ENCODE peak calls at places on chromosomes 11 and 22, in six cellular contexts. T is SK-N-SH, X is A549, K is HCT116, U is H1, H is WTC11. P is an unnamed sample.

GRCh38 chr11:78722786-78723185 is 148.1 kb upstream of the NARS2 start:
- DNase-seq in T (no peak), X (no peak), K (no peak), U (no peak), H (no peak), P (no peak)

GRCh38 chr11:47161134-47161854 is 15.4 kb downstream of the ARFGAP2 start:
- DNase-seq in T (peak), X (peak), K (no peak), U (no peak), H (peak), P (peak)

GRCh38 chr22:38177926-38178604 is 3.6 kb downstream of the PLA2G6 start:
- DNase-seq in T (no peak), X (peak), K (peak), U (no peak), H (no peak), P (peak)

GRCh38 chr22:30079952-30080533 is at the start of gene HORMAD2:
- DNase-seq in T (no peak), X (no peak), K (no peak), U (peak), H (peak), P (no peak)

GRCh38 chr11:26621147-26621546 is 49.1 kb upstream of the MUC15 start:
- DNase-seq in T (no peak), X (peak), K (no peak), U (no peak), H (no peak), P (no peak)

GRCh38 chr11:110736158-110736553 is 23.9 kb upstream of the ARHGAP20 start:
- DNase-seq in T (no peak), X (no peak), K (no peak), U (no peak), H (no peak), P (no peak)

GRCh38 chr22:19179472-19180048 is 1.0 kb upstream of the SLC25A1 start:
- DNase-seq in T (peak), X (peak), K (peak), U (peak), H (peak), P (peak)

GRCh38 chr11:125082611-125083311 is 19.7 kb downstream of the SLC37A2 start:
- DNase-seq in T (peak), X (no peak), K (peak), U (no peak), H (no peak), P (peak)

GRCh38 chr22:21762712-21763581 is 27.4 kb upstream of the YPEL1 start:
- DNase-seq in T (no peak), X (no peak), K (no peak), U (no peak), H (no peak), P (no peak)

GRCh38 chr11:45109400-45109799 is 37.0 kb upstream of the PRDM11 start:
- DNase-seq in T (no peak), X (no peak), K (no peak), U (no peak), H (no peak), P (no peak)

GRCh38 chr11:77199346-77199745 is 71.3 kb downstream of the MYO7A start:
- DNase-seq in T (no peak), X (no peak), K (no peak), U (no peak), H (no peak), P (no peak)

GRCh38 chr11:64874308-64874707 is 4.1 kb downstream of the EHD1 start:
- DNase-seq in T (no peak), X (no peak), K (no peak), U (no peak), H (no peak), P (no peak)

GRCh38 chr11:115706735-115707134 is 202.5 kb upstream of the CADM1 start:
- DNase-seq in T (no peak), X (no peak), K (no peak), U (no peak), H (no peak), P (no peak)

GRCh38 chr11:60711316-60711715 is 11.9 kb downstream of the MS4A8 start:
- DNase-seq in T (no peak), X (no peak), K (no peak), U (no peak), H (no peak), P (no peak)

DNA sequence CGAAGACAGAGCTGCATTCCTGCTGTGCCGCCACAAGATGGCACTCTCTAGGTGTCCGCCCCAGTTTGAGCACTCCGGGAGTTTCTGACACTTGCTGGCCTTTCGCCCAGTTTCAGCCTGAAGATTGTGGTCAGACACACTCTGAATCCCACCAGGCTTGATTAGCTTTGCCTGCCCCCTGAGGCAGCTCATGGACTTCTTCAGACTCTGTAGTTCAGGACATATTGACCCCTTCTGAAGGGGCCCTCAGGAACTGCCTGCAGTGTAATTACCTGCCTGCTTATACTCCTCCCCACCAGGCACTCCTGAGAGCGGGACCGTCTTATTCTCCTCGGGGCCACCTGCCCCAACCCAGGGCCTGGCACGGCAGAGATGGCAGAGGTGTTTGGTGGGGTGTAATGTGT is 46.2 kb downstream of the EIF3F start:
- DNase-seq in T (peak), X (peak), K (peak), U (no peak), H (peak), P (peak)
- TF ChIP-seq MAX in T (no peak), X (no peak), K (no peak), U (no peak), H (no peak), P (no peak)

DNA sequence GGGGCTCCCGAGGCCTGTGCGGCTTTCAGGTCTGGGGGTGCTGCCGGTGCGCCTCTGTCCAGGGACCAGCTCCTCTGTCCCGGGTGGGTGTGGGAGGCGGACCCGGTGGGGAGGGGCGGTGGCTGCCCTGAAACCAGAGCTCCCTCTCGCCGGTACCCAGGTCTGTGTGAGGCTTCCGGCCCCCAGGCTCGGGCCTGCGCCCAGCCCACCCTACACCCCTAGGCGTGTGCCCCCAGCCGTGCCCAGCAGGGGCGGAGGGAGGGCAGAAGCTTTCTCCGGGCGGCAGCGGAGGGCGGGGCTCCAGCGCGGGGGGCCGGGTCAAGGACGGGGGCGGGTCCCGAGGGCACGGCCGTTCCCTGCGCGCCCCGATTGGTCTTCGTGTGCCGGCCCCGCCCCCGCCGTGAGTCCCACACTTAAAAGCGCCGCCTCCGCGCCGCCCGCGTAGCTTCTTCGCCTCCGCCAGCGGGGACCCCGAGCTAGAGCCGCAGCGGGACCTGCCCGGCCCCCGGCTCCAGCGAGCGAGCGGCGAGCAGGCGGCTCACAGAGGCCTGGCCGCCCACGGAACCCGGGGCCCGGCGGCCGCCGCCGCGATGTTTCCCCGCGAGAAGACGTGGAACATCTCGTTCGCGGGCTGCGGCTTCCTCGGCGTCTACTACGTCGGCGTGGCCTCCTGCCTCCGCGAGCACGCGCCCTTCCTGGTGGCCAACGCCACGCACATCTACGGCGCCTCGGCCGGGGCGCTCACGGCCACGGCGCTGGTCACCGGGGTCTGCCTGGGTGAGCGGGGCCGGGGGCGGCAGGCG is 616 bp downstream of the PNPLA2 start:
- DNase-seq in T (peak), X (peak), K (no peak), U (no peak), H (peak), P (peak)
- TF ChIP-seq CTCF in T (peak), X (no peak), K (no peak), U (no peak), H (no peak), P (no peak)

DNA sequence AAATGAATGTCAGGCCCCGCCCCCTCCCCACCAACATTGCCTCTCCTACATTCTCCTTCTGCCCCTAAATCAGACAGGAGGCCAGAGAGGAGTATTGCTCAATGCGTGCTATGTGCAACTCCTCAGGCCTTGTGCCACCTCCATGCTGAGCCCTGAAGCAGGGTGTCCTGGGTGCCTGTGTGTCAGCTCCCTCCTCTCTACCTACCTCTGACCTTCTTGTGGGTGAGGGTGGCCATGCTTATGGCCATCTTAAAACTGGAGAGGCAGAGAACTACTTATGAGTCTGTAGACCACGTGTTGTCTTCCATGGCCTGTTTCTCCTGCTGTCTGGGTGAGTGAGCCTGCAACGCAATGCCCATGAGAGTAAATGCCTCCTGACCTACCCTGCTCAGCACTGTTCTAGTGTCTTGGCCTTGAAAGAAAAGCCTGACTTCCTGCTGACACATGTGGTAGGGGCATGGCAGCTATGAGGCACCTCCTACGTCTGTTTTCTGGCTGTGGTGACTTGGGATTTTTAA is 10.5 kb downstream of the MCAM start:
- DNase-seq in T (no peak), X (no peak), K (no peak), U (no peak), H (no peak), P (peak)
- TF ChIP-seq MAX in T (no peak), X (no peak), K (no peak), U (no peak), H (no peak), P (peak)

GRCh38 chr22:24154826-24155225 is 26.5 kb upstream of the SUSD2 start:
- DNase-seq in T (no peak), X (no peak), K (no peak), U (no peak), H (no peak), P (no peak)

GRCh38 chr22:24153959-24154358 is 27.3 kb upstream of the SUSD2 start:
- DNase-seq in T (no peak), X (no peak), K (no peak), U (no peak), H (no peak), P (no peak)

GRCh38 chr22:24156146-24156914 is 25.0 kb upstream of the SUSD2 start:
- DNase-seq in T (peak), X (no peak), K (no peak), U (no peak), H (peak), P (peak)

GRCh38 chr22:24156915-24157782 is 24.1 kb upstream of the SUSD2 start:
- DNase-seq in T (peak), X (peak), K (peak), U (peak), H (peak), P (peak)

GRCh38 chr22:24155597-24156145 is 25.6 kb upstream of the SUSD2 start:
- DNase-seq in T (peak), X (peak), K (no peak), U (no peak), H (peak), P (peak)
- TF ChIP-seq CTCF in T (peak), X (peak), K (peak), U (peak), H (peak), P (peak)

GRCh38 chr11:112307617-112308016 is 47.0 kb upstream of the PLET1 start:
- DNase-seq in T (no peak), X (no peak), K (no peak), U (no peak), H (no peak), P (no peak)
- TF ChIP-seq MAX in T (no peak), X (no peak), K (no peak), U (no peak), H (no peak), P (no peak)

GRCh38 chr22:41567452-41567768 is 6.6 kb downstream of the CSDC2 start:
- DNase-seq in T (no peak), X (no peak), K (no peak), U (no peak), H (no peak), P (no peak)
- TF ChIP-seq CTCF in T (no peak), X (no peak), K (no peak), U (no peak), H (no peak), P (no peak)

GRCh38 chr11:68950268-68950667 is 30.5 kb downstream of the MRGPRD start:
- DNase-seq in T (peak), X (peak), K (peak), U (no peak), H (peak), P (peak)
- TF ChIP-seq MAX in T (no peak), X (no peak), K (no peak), U (peak), H (no peak), P (no peak)

GRCh38 chr11:1361882-1362281 is 27.9 kb upstream of the BRSK2 start:
- DNase-seq in T (no peak), X (no peak), K (no peak), U (no peak), H (no peak), P (no peak)
- TF ChIP-seq CTCF in T (no peak), X (no peak), K (no peak), U (no peak), H (no peak), P (no peak)

DNA sequence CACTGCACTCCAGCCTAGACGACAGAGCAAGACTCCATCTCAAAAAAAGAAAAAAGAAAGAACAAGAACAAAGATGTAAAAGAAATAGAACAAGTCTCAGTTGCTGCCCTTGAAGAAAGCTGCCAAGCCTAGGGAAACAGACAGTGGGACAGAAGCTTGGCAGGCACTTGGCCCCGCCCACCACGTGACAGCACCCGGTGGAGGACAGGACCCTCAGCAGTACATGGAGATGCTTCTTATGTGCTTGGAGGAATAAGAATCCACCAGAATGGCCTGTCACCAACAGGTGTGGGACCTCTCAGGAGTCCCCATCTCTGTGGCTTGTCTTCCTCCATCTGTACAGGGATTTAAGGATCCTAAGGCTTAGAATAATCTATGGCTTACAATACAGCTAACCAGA is 7.6 kb upstream of the TMPRSS6 start:
- DNase-seq in T (no peak), X (no peak), K (no peak), U (no peak), H (no peak), P (no peak)
- TF ChIP-seq MAX in T (no peak), X (no peak), K (no peak), U (no peak), H (no peak), P (no peak)

GRCh38 chr11:2886191-2886894 is 768 bp upstream of the CDKN1C start:
- DNase-seq in T (no peak), X (no peak), K (no peak), U (no peak), H (peak), P (no peak)
- TF ChIP-seq CTCF in T (no peak), X (no peak), K (no peak), U (peak), H (no peak), P (no peak)

P was measured in NB4.